ENCODE peak calls at places on chromosomes 11 and 22, in five cellular contexts. V is IMR-90, F is PC-9, A is left lung, S is tibial artery. D is an unnamed sample. For H3K27me3, the result is how much of the 10 kb centered on the place peaks cover.

GRCh38 chr11:23284626-23285025 is 424.4 kb upstream of the CCDC179 start:
- DNase-seq in F (no peak), S (no peak), A (no peak), V (peak), D (no peak)

GRCh38 chr11:58650496-58650895 is 28.0 kb downstream of the CNTF start:
- DNase-seq in A (no peak), F (no peak), V (peak), S (no peak), D (no peak)

GRCh38 chr11:44244649-44245308 is 65.2 kb downstream of the ALX4 start:
- DNase-seq in S (no peak), A (no peak), F (no peak), V (peak), D (no peak)

GRCh38 chr11:109040303-109040702 is 375.4 kb downstream of the DDX10 start:
- DNase-seq in V (no peak), S (no peak), A (no peak), F (no peak), D (no peak)

GRCh38 chr11:17764446-17765218 is 30.1 kb downstream of the KCNC1 start:
- DNase-seq in S (no peak), A (no peak), V (no peak), F (no peak), D (no peak)

GRCh38 chr11:69866648-69867047 is 47.4 kb upstream of the FGF3 start:
- DNase-seq in A (no peak), S (no peak), V (no peak), F (no peak), D (no peak)

GRCh38 chr11:120057595-120058581 is 80.0 kb downstream of the TRIM29 start:
- DNase-seq in S (no peak), V (no peak), F (no peak), A (no peak), D (no peak)

GRCh38 chr22:40982482-40983385 is 31.6 kb downstream of the RBX1 start:
- DNase-seq in V (no peak), S (no peak), A (no peak), F (no peak), D (no peak)

GRCh38 chr22:24423519-24424000 is 3.8 kb upstream of the ADORA2A start:
- DNase-seq in F (no peak), S (no peak), V (no peak), A (peak), D (peak)

GRCh38 chr22:50027639-50028537 is 15.3 kb upstream of the IL17REL start:
- DNase-seq in A (no peak), V (peak), S (no peak), F (peak), D (no peak)

GRCh38 chr11:126731526-126731925 is 269.0 kb downstream of the KIRREL3 start:
- DNase-seq in A (no peak), S (no peak), F (no peak), V (no peak), D (no peak)

GRCh38 chr11:47270331-47271271 is 668 bp downstream of the MADD start:
- DNase-seq in F (peak), A (no peak), S (no peak), V (peak), D (peak)

GRCh38 chr11:7246179-7246578 is 5.5 kb upstream of the SYT9 start:
- DNase-seq in V (no peak), F (no peak), A (no peak), S (no peak), D (no peak)

DNA sequence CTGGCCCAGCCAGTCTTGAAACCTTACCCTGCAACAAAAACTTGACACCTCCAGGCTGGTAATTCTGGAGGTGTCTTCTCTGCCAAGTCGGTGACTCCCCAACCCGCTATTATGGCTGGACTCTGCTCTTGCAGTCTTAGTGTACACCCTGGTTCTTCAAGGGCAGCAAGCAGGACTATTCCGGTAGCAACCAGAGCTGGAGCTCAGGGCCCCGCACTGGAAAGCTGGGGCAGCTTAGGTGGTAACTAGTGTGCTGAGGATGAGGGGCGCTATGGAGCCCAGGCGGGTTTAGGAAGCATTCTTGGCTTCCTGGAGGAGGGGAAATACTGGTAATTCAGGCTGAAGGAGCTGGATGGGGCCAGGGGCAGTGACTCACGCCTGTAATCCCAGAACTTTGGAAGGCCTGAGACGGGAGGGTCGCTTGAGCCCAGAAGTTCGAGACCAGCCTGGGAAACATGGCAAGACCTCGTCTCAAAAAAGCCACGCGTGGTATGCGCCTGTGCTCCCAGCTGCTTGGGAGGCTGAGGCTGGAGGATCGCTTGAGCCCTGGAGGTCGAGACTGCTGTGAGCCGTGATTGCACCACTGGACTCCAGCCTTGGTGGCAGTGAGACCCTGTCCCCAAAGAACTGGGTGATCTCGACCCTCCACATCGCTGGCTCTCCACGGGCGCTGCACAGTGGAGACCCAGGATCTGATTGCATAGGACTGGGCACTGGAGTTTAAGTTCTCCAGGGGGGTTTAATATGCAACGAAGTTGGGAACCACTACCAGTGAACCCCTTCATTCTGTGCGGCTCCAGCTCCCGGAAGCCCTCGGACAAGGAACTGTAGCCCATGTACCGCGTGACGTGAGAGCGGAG is 10.6 kb upstream of the AIFM3 start:
- DNase-seq in S (no peak), F (peak), V (peak), A (no peak), D (no peak)
- H3K4me3 ChIP-seq in S (peak), F (peak), V (peak), A (peak), D (peak)

GRCh38 chr11:128902515-128903066 is 11.4 kb downstream of the KCNJ5 start:
- DNase-seq in V (peak), F (no peak), S (no peak), A (no peak), D (no peak)

GRCh38 chr11:128903248-128904041 is 12.3 kb downstream of the KCNJ5 start:
- DNase-seq in S (peak), F (no peak), V (peak), A (peak), D (no peak)

GRCh38 chr11:128900468-128900867 is 9.3 kb downstream of the KCNJ5 start:
- DNase-seq in S (no peak), F (no peak), A (no peak), V (no peak), D (no peak)

GRCh38 chr11:128904303-128904871 is 13.2 kb downstream of the KCNJ5 start:
- DNase-seq in A (no peak), F (no peak), S (no peak), V (no peak), D (no peak)

GRCh38 chr11:128901655-128902514 is 10.7 kb downstream of the KCNJ5 start:
- DNase-seq in S (no peak), F (no peak), V (no peak), A (no peak), D (no peak)
- H3K27me3 ChIP-seq in S (under half), F (under half), V (under half), A (under half), D (under half)

GRCh38 chr11:66317322-66317765 is 500 bp upstream of the CD248 start:
- DNase-seq in S (no peak), V (peak), A (no peak), F (no peak), D (no peak)
- TF ChIP-seq CTCF in S (no peak), V (no peak), A (no peak), F (no peak), D (no peak)

DNA sequence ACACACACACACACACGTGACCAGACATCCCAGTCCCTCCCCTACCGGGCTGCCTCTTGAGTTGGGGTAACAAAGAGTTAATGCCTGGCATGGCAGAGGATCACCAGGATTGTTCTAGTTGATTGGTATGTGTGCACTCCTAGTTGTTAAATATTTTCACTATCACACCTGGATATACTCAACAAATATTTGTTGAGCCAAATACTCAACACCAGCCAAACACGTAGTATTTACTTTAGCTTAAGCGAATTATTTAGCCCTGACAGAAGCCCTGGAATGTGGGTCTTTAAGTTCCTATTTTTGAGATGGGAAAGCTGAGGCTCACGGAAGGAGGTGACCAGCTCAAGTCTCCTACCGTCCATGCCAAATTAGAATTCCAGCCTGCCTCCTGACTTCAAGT is 10.5 kb downstream of the CD3E start:
- DNase-seq in F (peak), S (no peak), A (no peak), V (no peak), D (no peak)
- H3K4me3 ChIP-seq in F (no peak), S (no peak), A (no peak), V (no peak), D (no peak)

DNA sequence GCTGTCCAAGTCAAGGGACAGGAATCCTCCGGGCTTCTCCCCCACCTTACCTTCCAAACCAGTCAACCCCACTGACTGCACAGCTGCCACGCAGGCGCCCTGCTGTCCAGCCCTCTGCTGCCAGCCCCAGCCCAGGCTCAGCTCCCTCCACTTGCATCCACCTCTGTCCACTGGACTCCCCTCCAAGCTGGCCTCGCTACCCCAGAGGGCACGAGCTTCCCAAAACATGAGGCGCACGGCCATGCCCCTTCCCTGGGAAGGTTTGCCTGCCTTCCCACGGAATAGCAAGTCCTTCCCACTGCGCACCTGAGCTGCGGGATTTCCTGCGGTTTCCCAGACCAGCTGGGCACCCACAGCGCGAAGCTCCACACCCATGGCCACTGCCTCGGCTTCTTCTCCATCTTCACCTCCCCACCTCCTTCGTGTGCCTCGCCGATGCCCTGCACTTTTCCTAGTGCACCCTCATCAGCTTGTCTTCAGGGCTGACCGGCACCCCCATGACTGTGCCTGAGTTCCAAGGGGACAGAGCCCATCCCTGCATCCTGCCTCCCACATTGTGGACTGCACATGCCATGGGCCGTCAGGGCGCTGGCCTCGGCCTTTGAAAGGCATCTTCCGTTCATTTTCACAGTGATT is 16.6 kb downstream of the IFITM10 start:
- DNase-seq in S (no peak), V (no peak), F (no peak), A (no peak), D (no peak)
- H3K27me3 ChIP-seq in S (under half), V (half or more), F (under half), A (half or more), D (under half)

DNA sequence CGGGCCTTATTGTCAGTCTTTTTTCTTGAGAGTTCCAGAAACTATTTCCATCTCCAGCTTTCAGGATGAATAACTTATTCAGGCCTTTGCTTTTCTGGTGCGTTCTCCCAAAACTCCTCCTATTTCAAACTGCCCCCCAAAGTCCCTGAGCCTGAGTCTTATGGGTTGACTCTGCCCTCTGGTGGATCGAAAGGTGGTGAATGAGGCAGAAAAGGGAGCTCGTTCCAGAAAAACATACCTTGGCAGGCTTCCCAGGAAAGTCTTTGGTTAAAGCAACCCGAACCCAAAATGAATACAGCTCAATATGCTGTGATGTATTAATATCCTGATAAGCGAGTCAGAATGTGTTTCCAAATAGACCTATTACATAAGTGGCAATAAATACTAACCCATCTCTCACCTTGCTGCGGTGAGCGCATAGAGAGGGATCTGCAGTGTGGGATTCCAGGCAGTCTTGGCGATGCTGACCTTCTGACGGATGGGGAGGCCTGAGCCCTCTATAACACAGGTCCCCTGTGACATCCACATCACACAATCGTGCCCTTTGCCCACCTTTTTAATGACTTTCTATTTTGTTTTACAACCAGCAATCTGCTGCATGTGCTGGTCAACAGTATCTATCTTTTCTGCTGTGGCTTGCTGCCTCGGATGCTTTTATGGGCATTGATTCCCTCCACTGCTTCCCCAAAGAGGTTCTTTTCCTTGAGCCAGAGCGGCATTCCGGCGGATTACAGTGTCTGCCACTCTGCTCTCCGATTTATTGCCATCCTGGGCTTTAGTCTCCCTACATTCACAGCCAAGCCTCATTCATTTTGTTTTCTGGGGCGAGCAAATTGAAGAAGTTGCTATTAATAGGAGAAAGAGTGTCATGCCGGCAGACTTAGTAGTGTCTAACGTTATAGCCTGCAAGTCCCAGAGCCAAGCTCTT is 756.8 kb downstream of the NTM start:
- DNase-seq in F (no peak), V (peak), S (peak), A (no peak), D (no peak)
- TF ChIP-seq CTCF in F (peak), V (peak), S (peak), A (peak), D (peak)

GRCh38 chr11:12044799-12045198 is 36.4 kb upstream of the DKK3 start:
- DNase-seq in V (no peak), S (no peak), F (no peak), A (no peak), D (no peak)
- H3K4me3 ChIP-seq in V (no peak), S (no peak), F (no peak), A (no peak), D (no peak)

DNA sequence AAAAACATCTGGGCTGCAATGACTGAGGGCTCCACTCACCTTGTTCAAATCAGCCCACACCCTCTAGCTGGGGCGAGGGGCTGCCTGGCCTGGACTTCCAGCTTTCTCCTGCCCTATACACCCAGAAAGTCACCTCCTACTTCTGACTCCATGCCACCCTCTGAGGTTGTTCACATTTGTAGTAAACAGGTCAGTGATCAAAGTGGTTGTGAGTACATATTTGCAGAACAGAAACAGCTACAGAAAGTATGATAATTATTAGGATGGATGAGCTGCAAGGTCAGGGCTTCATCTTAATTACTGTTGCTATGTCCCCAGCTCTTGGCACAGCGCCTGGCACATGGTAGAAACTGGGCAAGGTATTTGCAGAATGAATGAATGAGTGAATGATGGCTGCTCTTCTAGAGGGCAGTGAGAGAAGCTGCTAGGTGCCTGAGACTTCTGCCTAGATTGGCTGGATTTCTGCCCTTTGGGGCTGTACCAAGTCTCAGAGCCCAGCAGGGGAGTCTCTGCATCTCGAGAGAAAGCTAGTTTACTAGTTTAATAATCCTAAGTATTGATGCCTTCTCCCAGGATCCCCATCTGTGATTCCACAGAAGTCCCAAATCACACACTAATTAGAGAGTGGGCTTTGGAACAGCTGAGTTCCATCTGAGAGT is 36.0 kb downstream of the SYT13 start:
- DNase-seq in A (no peak), F (no peak), V (no peak), S (no peak), D (no peak)
- H3K27me3 ChIP-seq in A (under half), F (half or more), V (under half), S (under half), D (under half)